ENCODE peak calls at places on chromosomes 13 and 19, in nine cellular contexts. Q is stimulated activated CD8-positive, alpha-beta memory T cell treated with anti-CD3 and anti-CD28 coated beads, Interleukin-12 subunit alpha, Interleukin-12 subunit beta, amount 100 ng/mL, for 1 hour; M is EL; F is HT1080; V is HuH-7.5; P is A673; G is NCI-H1092; C is NCI-H2171; W is thoracic aorta. B is an unnamed sample.

GRCh38 chr13:107322228-107322627 is 754.3 kb upstream of the ARGLU1 start:
- DNase-seq in Q (no peak), M (no peak), F (peak; percentile 8), V (no peak), P (no peak), G (no peak), C (no peak), W (no peak), B (no peak)

GRCh38 chr13:48571121-48571901 is 38.4 kb upstream of the RCBTB2 start:
- DNase-seq in Q (no peak), M (peak; percentile 50), F (no peak), V (no peak), P (no peak), G (no peak), C (no peak), W (no peak), B (no peak)

GRCh38 chr13:33639158-33639557 is 178.8 kb upstream of the RFC3 start:
- DNase-seq in Q (no peak), M (peak; percentile 72), F (no peak), V (no peak), P (no peak), G (no peak), C (no peak), W (no peak), B (no peak)

GRCh38 chr19:41353466-41354342 is at the start of gene TGFB1:
- DNase-seq in Q (peak; percentile 91), M (peak; percentile 90), F (peak; percentile 77), V (peak; percentile 98), P (peak; percentile 89), G (no peak), C (no peak), W (peak; percentile 49), B (no peak)

GRCh38 chr19:38562096-38562495 is 55.7 kb downstream of the MAP4K1 start:
- DNase-seq in Q (no peak), M (no peak), F (no peak), V (no peak), P (no peak), G (no peak), C (no peak), W (no peak), B (no peak)

GRCh38 chr13:41244555-41244954 is 18.8 kb downstream of the MTRF1 start:
- DNase-seq in Q (no peak), M (no peak), F (no peak), V (no peak), P (no peak), G (no peak), C (no peak), W (no peak), B (no peak)

GRCh38 chr19:4124638-4125037 is 716 bp upstream of the MAP2K2 start:
- DNase-seq in Q (no peak), M (no peak), F (no peak), V (peak; percentile 3), P (no peak), G (no peak), C (peak; percentile 18), W (no peak), B (no peak)

GRCh38 chr19:1105217-1105872 is 1.6 kb downstream of the GPX4 start:
- DNase-seq in Q (no peak), M (no peak), F (no peak), V (no peak), P (peak; percentile 56), G (no peak), C (no peak), W (no peak), B (no peak)

GRCh38 chr13:79450110-79450509 is 30.8 kb upstream of the NDFIP2 start:
- DNase-seq in Q (no peak), M (no peak), F (no peak), V (no peak), P (no peak), G (no peak), C (no peak), W (no peak), B (no peak)

GRCh38 chr13:20116213-20116612 is 44.6 kb downstream of the GJA3 start:
- DNase-seq in Q (no peak), M (no peak), F (no peak), V (no peak), P (no peak), G (no peak), C (no peak), W (no peak), B (no peak)

GRCh38 chr19:38561658-38562057 is 56.1 kb downstream of the MAP4K1 start:
- DNase-seq in Q (no peak), M (no peak), F (no peak), V (no peak), P (no peak), G (no peak), C (no peak), W (no peak), B (no peak)

GRCh38 chr19:12838893-12839656 is 760 bp downstream of the MAST1 start:
- DNase-seq in Q (no peak), M (no peak), F (no peak), V (peak; percentile 63), P (no peak), G (no peak), C (no peak), W (no peak), B (no peak)

GRCh38 chr13:82116422-82116989 is 1765.8 kb downstream of the SLITRK1 start:
- DNase-seq in Q (no peak), M (no peak), F (no peak), V (no peak), P (peak; percentile 4), G (no peak), C (no peak), W (no peak), B (no peak)

GRCh38 chr13:46022476-46022875 is 30.1 kb downstream of the ZC3H13 start:
- DNase-seq in Q (no peak), M (no peak), F (no peak), V (no peak), P (no peak), G (no peak), C (no peak), W (no peak), B (no peak)

B was measured in DMS 273 treated with DMSO at 0.1 percent for 48 hours.